ENCODE peak calls at places on chromosomes 5 and 9, in four cellular contexts. One of them, this sample, is unnamed.

GRCh38 chr9:37953775-37954437 is 50.0 kb upstream of the SLC25A51 start:
- DNase-seq in AG08396: peak; percentile 87
- DNase-seq in activated naive CD8-positive, alpha-beta T cell treated with anti-CD3 and anti-CD28 coated beads, Interleukin-2, amount 50 U/mL, for 16 hours: no peak
- DNase-seq in Kasumi-1: no peak
- DNase-seq in this sample: no peak

GRCh38 chr5:149207821-149208220 is 63.8 kb upstream of the AFAP1L1 start:
- DNase-seq in AG08396: no peak
- DNase-seq in activated naive CD8-positive, alpha-beta T cell treated with anti-CD3 and anti-CD28 coated beads, Interleukin-2, amount 50 U/mL, for 16 hours: no peak
- DNase-seq in Kasumi-1: no peak
- DNase-seq in this sample: no peak

GRCh38 chr9:5499889-5500398 is 10.4 kb upstream of the PDCD1LG2 start:
- DNase-seq in AG08396: no peak
- DNase-seq in activated naive CD8-positive, alpha-beta T cell treated with anti-CD3 and anti-CD28 coated beads, Interleukin-2, amount 50 U/mL, for 16 hours: no peak
- DNase-seq in Kasumi-1: peak; percentile 50
- DNase-seq in this sample: peak; percentile 91

GRCh38 chr5:179732918-179733763 is 519 bp downstream of the MAML1 start:
- DNase-seq in AG08396: peak; percentile 63
- DNase-seq in activated naive CD8-positive, alpha-beta T cell treated with anti-CD3 and anti-CD28 coated beads, Interleukin-2, amount 50 U/mL, for 16 hours: no peak
- DNase-seq in Kasumi-1: no peak
- DNase-seq in this sample: peak; percentile 44

GRCh38 chr5:148382961-148383360 is 797 bp upstream of the FBXO38 start:
- DNase-seq in AG08396: no peak
- DNase-seq in activated naive CD8-positive, alpha-beta T cell treated with anti-CD3 and anti-CD28 coated beads, Interleukin-2, amount 50 U/mL, for 16 hours: no peak
- DNase-seq in Kasumi-1: no peak
- DNase-seq in this sample: no peak

GRCh38 chr5:127959152-127959764 is 124.3 kb upstream of the SLC12A2 start:
- DNase-seq in AG08396: peak; percentile 67
- DNase-seq in activated naive CD8-positive, alpha-beta T cell treated with anti-CD3 and anti-CD28 coated beads, Interleukin-2, amount 50 U/mL, for 16 hours: no peak
- DNase-seq in Kasumi-1: peak; percentile 18
- DNase-seq in this sample: peak; percentile 18

GRCh38 chr5:174723979-174724483 is 351 bp upstream of the MSX2 start:
- DNase-seq in AG08396: no peak
- DNase-seq in activated naive CD8-positive, alpha-beta T cell treated with anti-CD3 and anti-CD28 coated beads, Interleukin-2, amount 50 U/mL, for 16 hours: no peak
- DNase-seq in Kasumi-1: no peak
- DNase-seq in this sample: no peak

GRCh38 chr5:177959315-177959714 is 36.7 kb downstream of the PROP1 start:
- DNase-seq in AG08396: no peak
- DNase-seq in activated naive CD8-positive, alpha-beta T cell treated with anti-CD3 and anti-CD28 coated beads, Interleukin-2, amount 50 U/mL, for 16 hours: no peak
- DNase-seq in Kasumi-1: no peak
- DNase-seq in this sample: no peak

GRCh38 chr5:10111575-10111974 is 138.1 kb downstream of the ATPSCKMT start:
- DNase-seq in AG08396: peak; percentile 65
- DNase-seq in activated naive CD8-positive, alpha-beta T cell treated with anti-CD3 and anti-CD28 coated beads, Interleukin-2, amount 50 U/mL, for 16 hours: no peak
- DNase-seq in Kasumi-1: peak; percentile 70
- DNase-seq in this sample: peak; percentile 70

GRCh38 chr9:98315551-98316060 is 60.2 kb upstream of the TBC1D2 start:
- DNase-seq in AG08396: peak; percentile 88
- DNase-seq in activated naive CD8-positive, alpha-beta T cell treated with anti-CD3 and anti-CD28 coated beads, Interleukin-2, amount 50 U/mL, for 16 hours: peak; percentile 61
- DNase-seq in Kasumi-1: peak; percentile 79
- DNase-seq in this sample: peak; percentile 78

GRCh38 chr5:123089971-123090640 is 1.1 kb downstream of the PRDM6 start:
- DNase-seq in AG08396: peak; percentile 53
- DNase-seq in activated naive CD8-positive, alpha-beta T cell treated with anti-CD3 and anti-CD28 coated beads, Interleukin-2, amount 50 U/mL, for 16 hours: no peak
- DNase-seq in Kasumi-1: no peak
- DNase-seq in this sample: peak; percentile 58

GRCh38 chr5:68169898-68170297 is 45.7 kb upstream of the PIK3R1 start:
- DNase-seq in AG08396: no peak
- DNase-seq in activated naive CD8-positive, alpha-beta T cell treated with anti-CD3 and anti-CD28 coated beads, Interleukin-2, amount 50 U/mL, for 16 hours: no peak
- DNase-seq in Kasumi-1: no peak
- DNase-seq in this sample: no peak

GRCh38 chr9:129451669-129452068 is 169.2 kb downstream of the C9orf50 start:
- DNase-seq in AG08396: no peak
- DNase-seq in activated naive CD8-positive, alpha-beta T cell treated with anti-CD3 and anti-CD28 coated beads, Interleukin-2, amount 50 U/mL, for 16 hours: no peak
- DNase-seq in Kasumi-1: no peak
- DNase-seq in this sample: no peak

GRCh38 chr9:76785501-76785900 is 21.3 kb downstream of the PCA3 start:
- DNase-seq in AG08396: no peak
- DNase-seq in activated naive CD8-positive, alpha-beta T cell treated with anti-CD3 and anti-CD28 coated beads, Interleukin-2, amount 50 U/mL, for 16 hours: no peak
- DNase-seq in Kasumi-1: no peak
- DNase-seq in this sample: no peak

GRCh38 chr5:141876628-141877477 is 1.4 kb downstream of the PCDH1 start:
- DNase-seq in AG08396: no peak
- DNase-seq in activated naive CD8-positive, alpha-beta T cell treated with anti-CD3 and anti-CD28 coated beads, Interleukin-2, amount 50 U/mL, for 16 hours: no peak
- DNase-seq in Kasumi-1: no peak
- DNase-seq in this sample: no peak

GRCh38 chr9:112747094-112747493 is 3.5 kb upstream of the SNX30 start:
- DNase-seq in AG08396: no peak
- DNase-seq in activated naive CD8-positive, alpha-beta T cell treated with anti-CD3 and anti-CD28 coated beads, Interleukin-2, amount 50 U/mL, for 16 hours: no peak
- DNase-seq in Kasumi-1: no peak
- DNase-seq in this sample: no peak

GRCh38 chr5:67246108-67246507 is 49.5 kb upstream of the CD180 start:
- DNase-seq in AG08396: peak; percentile 17
- DNase-seq in activated naive CD8-positive, alpha-beta T cell treated with anti-CD3 and anti-CD28 coated beads, Interleukin-2, amount 50 U/mL, for 16 hours: no peak
- DNase-seq in Kasumi-1: peak; percentile 80
- DNase-seq in this sample: peak; percentile 85

GRCh38 chr5:181219262-181220177 is 3.6 kb upstream of the TRIM41 start:
- DNase-seq in AG08396: no peak
- DNase-seq in activated naive CD8-positive, alpha-beta T cell treated with anti-CD3 and anti-CD28 coated beads, Interleukin-2, amount 50 U/mL, for 16 hours: no peak
- DNase-seq in Kasumi-1: no peak
- DNase-seq in this sample: no peak

GRCh38 chr5:92508271-92508670 is 1072.7 kb downstream of the NR2F1-AS1 start:
- DNase-seq in AG08396: no peak
- DNase-seq in activated naive CD8-positive, alpha-beta T cell treated with anti-CD3 and anti-CD28 coated beads, Interleukin-2, amount 50 U/mL, for 16 hours: no peak
- DNase-seq in Kasumi-1: no peak
- DNase-seq in this sample: no peak

GRCh38 chr5:9329125-9329524 is 216.8 kb downstream of the SEMA5A start:
- DNase-seq in AG08396: no peak
- DNase-seq in activated naive CD8-positive, alpha-beta T cell treated with anti-CD3 and anti-CD28 coated beads, Interleukin-2, amount 50 U/mL, for 16 hours: no peak
- DNase-seq in Kasumi-1: no peak
- DNase-seq in this sample: no peak

GRCh38 chr5:93078082-93079038 is 502.7 kb downstream of the NR2F1-AS1 start:
- DNase-seq in AG08396: peak; percentile 60
- DNase-seq in activated naive CD8-positive, alpha-beta T cell treated with anti-CD3 and anti-CD28 coated beads, Interleukin-2, amount 50 U/mL, for 16 hours: no peak
- DNase-seq in Kasumi-1: peak; percentile 95
- DNase-seq in this sample: peak; percentile 9

GRCh38 chr5:125306741-125307140 is 560.3 kb upstream of the ZNF608 start:
- DNase-seq in AG08396: no peak
- DNase-seq in activated naive CD8-positive, alpha-beta T cell treated with anti-CD3 and anti-CD28 coated beads, Interleukin-2, amount 50 U/mL, for 16 hours: no peak
- DNase-seq in Kasumi-1: no peak
- DNase-seq in this sample: no peak

This sample was measured in KBM-7.